ENCODE peak calls at places on chromosomes 6 and 20, in six cellular contexts. M, K, J, B, E and T are unnamed samples.

GRCh38 chr6:97712751-97713150 is 429.7 kb upstream of the MMS22L start:
- DNase-seq in M (no peak), K (no peak), J (no peak), B (no peak), E (no peak), T (no peak)

GRCh38 chr20:43761396-43762340 is 34.9 kb upstream of the GTSF1L start:
- DNase-seq in M (no peak), K (no peak), J (no peak), B (no peak), E (no peak), T (no peak)

GRCh38 chr6:1773697-1774096 is 164.0 kb downstream of the FOXC1 start:
- DNase-seq in M (no peak), K (no peak), J (no peak), B (no peak), E (no peak), T (no peak)

GRCh38 chr20:45946149-45946970 is 11.9 kb downstream of the PCIF1 start:
- DNase-seq in M (no peak), K (no peak), J (peak), B (peak), E (no peak), T (no peak)

GRCh38 chr6:53603381-53604121 is 58.6 kb upstream of the GCLC start:
- DNase-seq in M (no peak), K (no peak), J (no peak), B (no peak), E (no peak), T (no peak)

GRCh38 chr6:50305660-50306059 is 255.9 kb upstream of the DEFB112 start:
- DNase-seq in M (no peak), K (no peak), J (peak), B (no peak), E (no peak), T (no peak)

GRCh38 chr20:61951695-61952533 is 113.8 kb downstream of the TAF4 start:
- DNase-seq in M (no peak), K (no peak), J (no peak), B (no peak), E (peak), T (no peak)

GRCh38 chr20:52269926-52270325 is 78.3 kb upstream of the ZFP64 start:
- DNase-seq in M (no peak), K (no peak), J (no peak), B (no peak), E (no peak), T (no peak)

GRCh38 chr6:67630146-67630545 is 1004.9 kb upstream of the ADGRB3 start:
- DNase-seq in M (peak), K (no peak), J (no peak), B (peak), E (no peak), T (no peak)

GRCh38 chr20:61849376-61849775 is 216.3 kb downstream of the TAF4 start:
- DNase-seq in M (no peak), K (no peak), J (no peak), B (no peak), E (no peak), T (no peak)

GRCh38 chr6:2614155-2614554 is 136.6 kb downstream of the MYLK4 start:
- DNase-seq in M (no peak), K (no peak), J (no peak), B (no peak), E (no peak), T (no peak)

GRCh38 chr6:12801141-12801540 is 84.6 kb downstream of the PHACTR1 start:
- DNase-seq in M (no peak), K (no peak), J (no peak), B (peak), E (no peak), T (no peak)

GRCh38 chr20:9974324-9974723 is 60.5 kb upstream of the ANKEF1 start:
- DNase-seq in M (no peak), K (no peak), J (no peak), B (no peak), E (no peak), T (no peak)

GRCh38 chr6:3887150-3887700 is 38.1 kb downstream of the FAM50B start:
- DNase-seq in M (no peak), K (no peak), J (peak), B (peak), E (no peak), T (peak)
- TF ChIP-seq CTCF in M (peak), K (no peak), J (peak), B (peak), E (no peak), T (no peak)

GRCh38 chr6:76682842-76683241 is 610.4 kb upstream of the IMPG1 start:
- DNase-seq in M (no peak), K (no peak), J (peak), B (peak), E (no peak), T (no peak)

GRCh38 chr6:76683985-76684384 is 611.5 kb upstream of the IMPG1 start:
- DNase-seq in M (no peak), K (no peak), J (no peak), B (no peak), E (no peak), T (no peak)

GRCh38 chr6:76681781-76682180 is 609.3 kb upstream of the IMPG1 start:
- DNase-seq in M (no peak), K (no peak), J (no peak), B (no peak), E (no peak), T (no peak)

GRCh38 chr6:76684881-76685280 is 612.4 kb upstream of the IMPG1 start:
- DNase-seq in M (no peak), K (no peak), J (peak), B (no peak), E (no peak), T (no peak)
- TF ChIP-seq CTCF in M (no peak), K (no peak), J (peak), B (no peak), E (no peak), T (no peak)

GRCh38 chr6:14981960-14982359 is 263.9 kb upstream of the JARID2 start:
- DNase-seq in M (no peak), K (no peak), J (no peak), B (no peak), E (no peak), T (no peak)
- TF ChIP-seq CTCF in M (no peak), K (no peak), J (no peak), B (no peak), E (no peak), T (no peak)

GRCh38 chr6:167826230-167827061 is at the start of gene AFDN:
- DNase-seq in M (no peak), K (peak), J (no peak), B (no peak), E (peak), T (peak)
- TF ChIP-seq CTCF in M (peak), K (peak), J (peak), B (peak), E (peak), T (peak)

GRCh38 chr6:40877362-40877761 is 161.7 kb downstream of the UNC5CL start:
- DNase-seq in M (no peak), K (no peak), J (no peak), B (peak), E (no peak), T (no peak)
- TF ChIP-seq CTCF in M (no peak), K (no peak), J (no peak), B (no peak), E (no peak), T (no peak)

DNA sequence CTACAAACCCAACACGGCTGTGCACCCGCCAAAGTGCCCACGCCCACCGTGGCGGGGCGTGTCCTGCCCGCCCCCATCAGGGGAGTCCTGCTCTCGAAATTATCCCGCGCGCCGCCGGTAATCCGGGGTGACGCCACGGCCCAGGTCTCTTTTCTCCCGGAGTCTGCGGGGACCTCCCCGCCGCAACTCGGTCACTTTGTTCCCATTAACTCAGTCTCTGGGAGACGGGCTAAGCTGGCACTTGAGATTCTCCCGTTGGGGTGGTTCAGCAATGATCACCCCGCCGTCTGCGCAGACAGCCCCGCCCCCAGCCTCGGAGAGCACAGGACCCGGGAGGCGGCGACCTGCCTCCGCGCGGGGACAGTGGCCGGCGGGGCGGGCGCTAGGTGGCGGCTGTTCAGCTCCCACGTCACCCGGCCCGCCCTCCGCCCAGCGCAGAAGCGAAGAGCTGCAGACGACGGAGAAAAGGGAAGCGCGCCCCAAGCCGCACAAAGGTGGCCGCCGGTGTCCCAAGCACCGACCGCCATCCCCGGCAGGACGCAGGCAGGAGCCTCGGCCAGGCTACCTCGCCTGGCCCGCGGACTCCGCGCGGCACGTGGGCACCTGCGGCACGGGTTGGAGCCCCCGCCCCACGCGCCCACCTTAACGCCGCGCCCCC is 31.5 kb downstream of the SF3B5 start:
- DNase-seq in M (no peak), K (peak), J (peak), B (peak), E (peak), T (peak)
- TF ChIP-seq CTCF in M (no peak), K (peak), J (peak), B (peak), E (no peak), T (no peak)

GRCh38 chr6:16182428-16182827 is 53.5 kb downstream of the MYLIP start:
- DNase-seq in M (no peak), K (no peak), J (no peak), B (no peak), E (no peak), T (no peak)

GRCh38 chr6:16181429-16182359 is 52.8 kb downstream of the MYLIP start:
- DNase-seq in M (no peak), K (no peak), J (no peak), B (no peak), E (no peak), T (no peak)

GRCh38 chr6:16184554-16184953 is 53.8 kb upstream of the GMPR start:
- DNase-seq in M (no peak), K (no peak), J (no peak), B (no peak), E (no peak), T (no peak)

GRCh38 chr6:16187185-16187584 is 51.2 kb upstream of the GMPR start:
- DNase-seq in M (no peak), K (no peak), J (peak), B (no peak), E (no peak), T (no peak)

GRCh38 chr6:16184129-16184528 is 54.3 kb upstream of the GMPR start:
- DNase-seq in M (no peak), K (peak), J (peak), B (peak), E (no peak), T (peak)
- TF ChIP-seq CTCF in M (peak), K (no peak), J (peak), B (peak), E (no peak), T (no peak)

DNA sequence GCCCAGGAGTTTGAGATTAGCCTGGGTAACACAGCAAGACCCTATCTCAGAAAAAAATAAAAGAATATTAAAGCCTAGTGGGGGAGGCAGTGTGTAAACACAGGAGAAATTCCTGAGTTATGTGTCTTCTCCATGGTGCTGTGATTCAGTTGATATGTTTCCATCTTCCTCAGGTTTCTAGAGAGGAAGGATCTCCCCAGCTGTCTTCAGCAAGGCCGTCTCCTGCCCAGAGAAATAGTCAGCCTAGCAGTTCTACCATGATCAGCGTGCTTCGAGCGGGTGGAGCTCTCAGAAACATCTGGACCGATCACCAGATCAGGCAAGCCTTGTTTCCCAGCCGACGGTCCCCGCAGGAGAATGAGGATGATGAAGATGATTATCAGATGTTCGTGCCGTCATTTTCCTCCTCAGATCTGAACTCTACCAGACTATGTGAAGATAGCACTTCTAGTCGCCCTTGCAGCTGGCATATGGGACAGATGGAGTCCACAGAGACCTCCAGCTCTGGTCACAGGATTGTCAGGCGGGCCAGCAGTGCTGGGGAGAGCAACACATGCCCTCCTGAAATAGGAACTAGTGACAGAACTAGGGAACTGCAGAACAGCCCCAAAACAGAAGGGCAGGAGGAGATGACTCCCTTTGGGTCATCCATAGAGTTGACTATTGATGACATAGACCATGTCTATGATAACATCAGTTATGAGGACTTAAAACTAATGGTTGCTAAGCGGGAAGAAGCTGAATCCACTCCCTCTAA is 34.9 kb upstream of the MTHFD1L start:
- DNase-seq in M (peak), K (no peak), J (no peak), B (no peak), E (no peak), T (no peak)
- TF ChIP-seq CTCF in M (peak), K (no peak), J (no peak), B (no peak), E (no peak), T (no peak)

DNA sequence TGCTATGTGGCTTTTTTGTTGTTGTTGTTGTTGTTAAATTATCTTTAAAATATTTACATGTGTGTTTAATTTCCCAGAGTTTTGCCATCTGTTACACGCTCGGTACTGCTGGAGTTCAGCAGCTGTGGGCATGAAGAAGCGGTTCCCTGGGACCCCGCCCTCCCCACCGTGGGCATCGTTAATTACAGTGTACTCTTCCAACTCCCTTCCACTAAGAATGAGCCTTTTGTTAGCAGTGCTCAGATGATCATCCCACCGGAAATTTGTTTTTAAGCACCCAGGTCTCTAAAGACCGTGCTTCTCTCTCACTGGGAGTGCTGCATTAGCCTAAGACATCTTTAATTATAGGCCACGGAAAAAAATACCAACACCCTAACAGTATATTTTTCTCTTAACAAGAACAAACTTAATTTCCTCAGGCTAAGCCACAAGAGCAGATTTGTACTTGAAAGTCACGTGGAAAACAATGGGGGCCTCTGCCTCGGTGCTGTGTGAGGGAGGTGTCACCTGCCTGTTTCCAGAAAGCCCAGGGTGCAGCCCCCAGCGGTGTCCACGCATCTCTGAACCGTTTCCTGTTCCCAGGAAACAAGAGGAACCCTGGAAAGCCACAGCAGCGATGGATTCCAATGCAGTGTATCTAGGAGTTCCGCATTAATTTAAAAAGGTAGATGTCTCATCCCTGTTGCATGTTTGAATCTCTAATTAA is 113.3 kb upstream of the FRMD1 start:
- DNase-seq in M (no peak), K (no peak), J (no peak), B (no peak), E (no peak), T (no peak)
- TF ChIP-seq CTCF in M (no peak), K (no peak), J (no peak), B (no peak), E (no peak), T (no peak)

DNA sequence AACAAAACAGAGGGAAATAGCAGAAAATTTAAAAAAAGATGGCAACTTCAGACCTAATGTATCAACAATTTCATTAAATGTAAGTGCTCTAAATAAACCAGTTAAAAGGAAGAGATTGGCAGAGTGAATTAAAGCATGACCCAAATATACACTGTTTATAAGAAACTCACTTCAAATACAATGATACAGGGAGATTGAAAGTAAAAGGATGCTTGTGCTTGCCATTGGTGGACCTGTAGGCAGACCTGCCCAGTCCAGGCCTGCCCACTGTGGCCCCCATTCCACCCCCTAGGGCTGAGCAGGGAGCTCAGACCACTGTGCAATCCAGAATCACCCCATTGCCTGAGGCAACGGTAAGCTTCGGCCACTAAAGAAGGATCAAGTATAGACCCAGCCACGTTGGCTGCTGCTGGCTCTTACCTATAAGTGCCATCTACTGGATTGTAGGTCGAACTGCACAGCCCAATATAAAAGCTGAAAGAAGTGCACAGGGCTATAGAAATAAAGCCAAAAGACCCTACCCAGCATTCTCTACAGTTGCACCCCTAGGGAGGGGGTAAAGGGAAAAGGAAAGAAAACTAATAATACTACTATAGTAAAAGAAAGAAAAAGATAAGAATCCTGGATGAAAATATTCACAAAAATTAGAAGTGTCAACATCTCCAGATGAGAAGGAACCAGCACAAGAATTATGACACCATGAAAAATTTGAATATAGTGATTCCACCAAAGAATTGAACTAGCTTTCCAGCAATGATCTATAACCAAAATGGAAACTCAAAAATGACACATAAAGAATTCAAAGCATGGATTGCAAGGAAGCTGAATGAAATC is 36.1 kb downstream of the PSMB1 start:
- DNase-seq in M (no peak), K (peak), J (peak), B (peak), E (peak), T (peak)
- TF ChIP-seq CTCF in M (peak), K (peak), J (peak), B (peak), E (peak), T (peak)